ENCODE peak calls at places on chromosomes 3 and 15, in six cellular contexts. G is stimulated activated CD4-positive, alpha-beta T cell treated with anti-CD3 and anti-CD28 coated beads, Interleukin-12 subunit alpha, Interleukin-12 subunit beta, amount 100 ng/mL, for 24 hours; S is H54; J is ovary; M is H9; L is DMS153. T is an unnamed sample.

GRCh38 chr3:112653209-112653871 is 12.4 kb upstream of the CCDC80 start:
- DNase-seq in M (no peak), G (no peak), L (no peak), S (peak), J (no peak), T (no peak)

GRCh38 chr15:99439524-99439835 is 126.3 kb upstream of the MEF2A start:
- DNase-seq in M (no peak), S (no peak), L (no peak), J (no peak), G (no peak), T (no peak)

GRCh38 chr3:48623851-48624547 is 2.4 kb upstream of the TMEM89 start:
- DNase-seq in G (no peak), M (no peak), J (no peak), S (no peak), L (peak), T (no peak)

GRCh38 chr3:157174265-157174615 is 14.3 kb upstream of the CCNL1 start:
- DNase-seq in G (peak), M (no peak), L (peak), S (no peak), J (peak), T (no peak)

GRCh38 chr3:126116526-126116925 is 32.6 kb upstream of the SLC41A3 start:
- DNase-seq in J (peak), S (no peak), G (no peak), L (no peak), M (no peak), T (no peak)

GRCh38 chr3:72995337-72995736 is 1.3 kb upstream of the PPP4R2 start:
- DNase-seq in M (no peak), J (peak), L (no peak), G (no peak), S (no peak), T (no peak)

GRCh38 chr3:87320748-87321634 is 44.6 kb upstream of the POU1F1 start:
- DNase-seq in J (no peak), S (no peak), M (no peak), G (no peak), L (no peak), T (no peak)

GRCh38 chr3:12579456-12579855 is 22.6 kb downstream of the MKRN2 start:
- DNase-seq in L (no peak), J (no peak), M (no peak), S (no peak), G (no peak), T (no peak)

GRCh38 chr3:190811775-190812480 is 50.6 kb downstream of the GMNC start:
- DNase-seq in L (no peak), J (peak), S (peak), G (peak), M (peak), T (peak)

GRCh38 chr15:74844319-74845207 is 1.6 kb upstream of the ULK3 start:
- DNase-seq in L (no peak), S (no peak), G (no peak), J (no peak), M (no peak), T (no peak)

GRCh38 chr3:27458929-27459328 is 25.3 kb downstream of the SLC4A7 start:
- DNase-seq in S (no peak), J (no peak), G (no peak), M (no peak), L (no peak), T (no peak)

GRCh38 chr3:153221748-153222162 is 59.7 kb downstream of the RAP2B start:
- DNase-seq in L (no peak), J (peak), M (no peak), G (peak), S (peak), T (no peak)

GRCh38 chr3:107271787-107272387 is 105.4 kb upstream of the CCDC54 start:
- DNase-seq in G (no peak), J (no peak), S (no peak), M (no peak), L (peak), T (peak)

GRCh38 chr3:59212128-59212764 is 162.4 kb upstream of the CFAP20DC start:
- DNase-seq in L (no peak), S (no peak), J (no peak), G (no peak), M (no peak), T (peak)

GRCh38 chr15:45009046-45009445 is 13.9 kb upstream of the SORD start:
- DNase-seq in M (no peak), L (no peak), S (no peak), G (no peak), J (no peak), T (no peak)

GRCh38 chr3:25088284-25088683 is 339.8 kb upstream of the RARB start:
- DNase-seq in L (no peak), G (no peak), S (no peak), M (no peak), J (no peak), T (no peak)

GRCh38 chr3:49813497-49814174 is at the start of gene UBA7:
- DNase-seq in J (peak), M (no peak), S (peak), G (no peak), L (peak), T (no peak)

GRCh38 chr3:127546517-127546916 is 44.0 kb downstream of the TPRA1 start:
- DNase-seq in S (no peak), G (no peak), L (no peak), M (no peak), J (no peak), T (no peak)

GRCh38 chr3:116135462-116135861 is 309.8 kb downstream of the LSAMP start:
- DNase-seq in G (no peak), S (no peak), M (no peak), J (peak), L (no peak), T (peak)

GRCh38 chr15:29337156-29337959 is 67.7 kb upstream of the NSMCE3 start:
- DNase-seq in S (no peak), L (no peak), G (no peak), J (no peak), M (no peak), T (no peak)

GRCh38 chr3:131922356-131922755 is 112.5 kb downstream of the CPNE4 start:
- DNase-seq in J (no peak), S (no peak), M (no peak), L (no peak), G (no peak), T (no peak)

GRCh38 chr3:14581334-14582072 is 41.4 kb upstream of the GRIP2 start:
- DNase-seq in M (no peak), J (no peak), G (no peak), L (no peak), S (no peak), T (no peak)

GRCh38 chr15:93055211-93055763 is 33.7 kb downstream of the RGMA start:
- DNase-seq in M (no peak), S (no peak), J (no peak), G (no peak), L (no peak), T (no peak)

GRCh38 chr3:194985031-194985578 is 285.9 kb downstream of the XXYLT1 start:
- DNase-seq in S (no peak), J (peak), G (no peak), L (peak), M (peak), T (peak)

GRCh38 chr15:91338763-91339162 is 238.7 kb downstream of the SV2B start:
- DNase-seq in L (no peak), M (peak), S (no peak), G (no peak), J (no peak), T (peak)

GRCh38 chr15:47678047-47678446 is 39.3 kb upstream of the SEMA6D start:
- DNase-seq in S (no peak), M (no peak), J (no peak), L (no peak), G (no peak), T (no peak)

GRCh38 chr3:71129611-71130515 is 453.7 kb downstream of the FOXP1 start:
- DNase-seq in L (no peak), M (no peak), J (peak), S (no peak), G (no peak), T (no peak)

GRCh38 chr15:98874773-98875172 is 132.8 kb downstream of the PGPEP1L start:
- DNase-seq in L (no peak), M (no peak), S (no peak), J (no peak), G (no peak), T (no peak)

GRCh38 chr3:150745832-150746231 is 17.1 kb downstream of the SIAH2 start:
- DNase-seq in L (no peak), M (no peak), G (no peak), S (no peak), J (no peak), T (no peak)

GRCh38 chr3:197139586-197139985 is 110.0 kb upstream of the MELTF start:
- DNase-seq in J (no peak), M (no peak), S (no peak), L (no peak), G (no peak), T (no peak)

GRCh38 chr3:120907659-120908029 is 361 bp upstream of the STXBP5L start:
- DNase-seq in L (peak), G (no peak), S (no peak), J (no peak), M (no peak), T (no peak)

GRCh38 chr3:130894130-130894872 is 417 bp downstream of the ATP2C1 start:
- DNase-seq in G (peak), M (peak), L (no peak), J (peak), S (peak), T (peak)

GRCh38 chr3:97937205-97937604 is 35.0 kb downstream of the RIOX2 start:
- DNase-seq in S (no peak), M (no peak), L (no peak), J (no peak), G (no peak), T (no peak)